ENCODE peak calls at places on chromosomes 16 and 17, in eight cellular contexts. T is HepG2, E is A549, W is HCT116, D is endothelial cell of umbilical vein, U is H1, V is K562, X is GM12878. R is an unnamed sample.

GRCh38 chr16:84315422-84315821 is 20.7 kb downstream of the WFDC1 start:
- DNase-seq in D (no peak), U (no peak), X (no peak), W (no peak), V (no peak), E (no peak), T (peak), R (peak)

GRCh38 chr17:56358651-56359050 is 205.4 kb downstream of the ANKFN1 start:
- DNase-seq in T (no peak), X (no peak), E (no peak), D (no peak), U (no peak), W (peak), V (no peak), R (peak)

GRCh38 chr17:48499248-48499647 is 31.6 kb downstream of the HOXB1 start:
- DNase-seq in W (no peak), E (no peak), X (no peak), T (no peak), V (no peak), U (no peak), D (no peak), R (no peak)

GRCh38 chr17:6910987-6911603 is 79.6 kb upstream of the TEKT1 start:
- DNase-seq in X (no peak), V (peak), T (peak), W (peak), U (no peak), D (peak), E (peak), R (peak)

GRCh38 chr17:81488276-81488860 is 24.2 kb downstream of the ACTG1 start:
- DNase-seq in D (no peak), V (no peak), W (no peak), X (no peak), T (no peak), E (no peak), U (no peak), R (no peak)

GRCh38 chr17:56834380-56835258 is 668 bp downstream of the DGKE start:
- DNase-seq in W (no peak), D (peak), V (peak), X (peak), T (peak), U (peak), E (peak), R (peak)

GRCh38 chr16:48366165-48367093 is 18.8 kb downstream of the SIAH1 start:
- DNase-seq in U (no peak), V (peak), T (peak), X (peak), D (peak), E (peak), W (peak), R (peak)

GRCh38 chr16:25212636-25213035 is 4.1 kb upstream of the AQP8 start:
- DNase-seq in V (no peak), W (no peak), U (no peak), X (no peak), D (no peak), T (no peak), E (no peak), R (no peak)

GRCh38 chr17:73476890-73477350 is 165.1 kb upstream of the CDC42EP4 start:
- DNase-seq in X (no peak), T (no peak), U (no peak), W (no peak), E (no peak), D (no peak), V (no peak), R (no peak)

GRCh38 chr16:56281256-56281805 is 90.0 kb downstream of the GNAO1 start:
- DNase-seq in V (peak), W (no peak), D (no peak), U (peak), T (peak), E (peak), X (no peak), R (peak)

GRCh38 chr17:64103751-64104364 is 26.1 kb downstream of the ERN1 start:
- DNase-seq in D (no peak), V (no peak), E (no peak), X (peak), U (no peak), T (no peak), W (peak), R (peak)

GRCh38 chr16:11992594-11993524 is 16.3 kb downstream of the SNX29 start:
- DNase-seq in X (no peak), T (no peak), E (no peak), V (no peak), D (no peak), W (no peak), U (no peak), R (no peak)

DNA sequence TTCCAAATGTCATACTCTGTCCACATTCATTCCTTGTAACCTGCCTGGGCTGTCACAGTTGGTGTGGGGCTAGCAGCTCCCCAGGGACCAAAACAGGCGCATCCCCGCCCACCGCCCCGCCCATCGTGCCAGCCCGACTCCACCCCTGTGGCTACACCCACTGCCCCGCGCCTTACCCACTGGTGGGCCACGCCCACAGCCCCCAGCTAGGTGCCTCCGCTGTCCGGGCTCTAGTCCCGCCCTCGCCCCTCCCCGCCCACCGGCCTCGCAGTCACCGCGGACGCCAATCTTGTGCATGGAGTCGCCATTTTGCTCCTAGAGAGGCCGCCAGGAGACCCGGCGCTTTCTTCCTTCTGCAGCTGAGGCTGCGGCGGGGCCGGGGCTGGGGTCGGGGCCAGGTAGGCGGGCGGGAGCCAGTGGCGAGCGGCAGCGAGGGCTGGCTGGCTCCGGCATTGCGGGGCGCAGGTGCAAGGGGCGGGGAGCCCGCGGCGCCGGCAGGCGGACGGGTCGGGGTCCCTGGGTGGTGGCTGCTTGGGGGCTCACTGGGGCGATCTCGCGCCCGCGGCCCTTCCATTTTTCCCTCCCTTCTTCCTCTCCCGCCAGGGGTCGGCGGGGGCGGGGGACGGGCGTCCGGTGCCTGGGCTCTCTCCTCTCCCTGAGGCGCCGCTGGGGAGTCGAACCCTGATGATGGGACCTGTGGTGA is at the start of gene PRPSAP2:
- DNase-seq in D (peak), W (peak), T (peak), E (peak), U (peak), X (peak), V (peak), R (peak)
- TF ChIP-seq POLR2A in D (peak), W (no peak), T (peak), E (peak), U (peak), X (peak), V (peak), R (peak)

GRCh38 chr17:1548032-1548431 is 14.6 kb downstream of the PITPNA start:
- DNase-seq in E (no peak), X (no peak), W (no peak), V (no peak), T (no peak), U (no peak), D (no peak), R (no peak)

GRCh38 chr17:1546292-1546922 is 16.2 kb downstream of the PITPNA start:
- DNase-seq in W (no peak), V (no peak), D (no peak), E (no peak), T (no peak), U (no peak), X (no peak), R (no peak)

GRCh38 chr17:1542316-1542715 is 20.3 kb downstream of the PITPNA start:
- DNase-seq in W (no peak), T (no peak), U (no peak), D (no peak), E (no peak), X (no peak), V (no peak), R (no peak)

GRCh38 chr17:1541367-1541904 is 21.2 kb downstream of the PITPNA start:
- DNase-seq in U (no peak), V (no peak), T (no peak), D (no peak), X (no peak), W (no peak), E (no peak), R (no peak)

DNA sequence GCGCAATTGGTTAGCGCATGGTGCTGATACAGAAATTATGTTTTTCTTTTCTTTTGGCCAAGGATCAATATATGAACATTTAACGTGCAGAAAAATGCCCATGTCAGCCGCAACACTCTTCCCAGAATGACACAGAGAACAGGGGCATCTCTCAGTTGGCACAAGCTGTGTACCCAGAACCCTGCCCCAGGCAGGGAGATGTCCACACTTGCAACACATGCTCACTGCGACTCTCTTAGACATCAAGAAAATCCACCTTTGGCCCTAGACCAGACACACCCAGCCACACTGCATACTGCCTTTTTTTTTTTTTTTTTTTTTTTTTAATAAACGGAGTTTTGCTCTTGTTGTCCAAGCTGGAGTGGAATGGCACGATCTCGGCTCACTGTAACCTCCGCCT is 17.0 kb downstream of the PITPNA start:
- DNase-seq in D (no peak), W (no peak), E (no peak), V (no peak), T (no peak), U (no peak), X (no peak), R (no peak)
- TF ChIP-seq MAX in D (no peak), W (no peak), E (no peak), V (no peak), T (no peak), U (no peak), X (no peak), R (no peak)

DNA sequence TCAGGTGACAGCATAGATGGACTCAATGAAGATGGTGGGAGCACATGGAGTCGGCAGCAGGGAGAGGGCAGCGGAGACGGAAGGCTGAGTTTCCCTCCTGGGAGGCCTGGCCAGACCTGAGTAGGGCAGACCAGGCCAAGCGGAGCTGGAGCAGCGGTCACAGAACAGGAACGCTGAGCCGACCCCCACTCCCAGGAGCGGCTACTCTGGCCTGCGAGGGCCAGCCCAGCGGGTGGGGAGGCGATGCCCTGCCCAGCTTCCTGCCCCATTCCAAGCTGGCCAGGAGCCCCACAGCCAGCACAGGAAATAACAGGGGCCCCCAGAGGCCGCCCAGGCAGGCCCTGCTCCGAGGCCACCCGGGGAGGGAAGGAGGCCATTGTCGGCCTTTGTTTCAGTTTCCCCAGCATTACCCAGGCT is 79.8 kb downstream of the ZNF423 start:
- DNase-seq in W (no peak), V (no peak), X (no peak), E (no peak), D (peak), T (no peak), U (peak), R (no peak)
- H3K4me3 ChIP-seq in W (no peak), V (no peak), X (no peak), E (no peak), D (no peak), T (no peak), U (no peak), R (no peak)

GRCh38 chr17:74750039-74750326 is 1.6 kb downstream of the NHERF1 start:
- DNase-seq in X (no peak), W (no peak), T (no peak), V (no peak), U (no peak), E (no peak), D (no peak), R (no peak)

GRCh38 chr17:74748279-74748528 is 224 bp upstream of the NHERF1 start:
- DNase-seq in W (no peak), X (no peak), T (no peak), D (peak), U (no peak), E (peak), V (no peak), R (no peak)

GRCh38 chr17:74748529-74749261 is at the start of gene NHERF1:
- DNase-seq in E (peak), X (peak), U (peak), W (peak), D (no peak), V (peak), T (peak), R (peak)

GRCh38 chr17:74750327-74751069 is 2.1 kb downstream of the NHERF1 start:
- DNase-seq in T (peak), W (no peak), D (no peak), V (no peak), E (no peak), U (no peak), X (no peak), R (peak)

DNA sequence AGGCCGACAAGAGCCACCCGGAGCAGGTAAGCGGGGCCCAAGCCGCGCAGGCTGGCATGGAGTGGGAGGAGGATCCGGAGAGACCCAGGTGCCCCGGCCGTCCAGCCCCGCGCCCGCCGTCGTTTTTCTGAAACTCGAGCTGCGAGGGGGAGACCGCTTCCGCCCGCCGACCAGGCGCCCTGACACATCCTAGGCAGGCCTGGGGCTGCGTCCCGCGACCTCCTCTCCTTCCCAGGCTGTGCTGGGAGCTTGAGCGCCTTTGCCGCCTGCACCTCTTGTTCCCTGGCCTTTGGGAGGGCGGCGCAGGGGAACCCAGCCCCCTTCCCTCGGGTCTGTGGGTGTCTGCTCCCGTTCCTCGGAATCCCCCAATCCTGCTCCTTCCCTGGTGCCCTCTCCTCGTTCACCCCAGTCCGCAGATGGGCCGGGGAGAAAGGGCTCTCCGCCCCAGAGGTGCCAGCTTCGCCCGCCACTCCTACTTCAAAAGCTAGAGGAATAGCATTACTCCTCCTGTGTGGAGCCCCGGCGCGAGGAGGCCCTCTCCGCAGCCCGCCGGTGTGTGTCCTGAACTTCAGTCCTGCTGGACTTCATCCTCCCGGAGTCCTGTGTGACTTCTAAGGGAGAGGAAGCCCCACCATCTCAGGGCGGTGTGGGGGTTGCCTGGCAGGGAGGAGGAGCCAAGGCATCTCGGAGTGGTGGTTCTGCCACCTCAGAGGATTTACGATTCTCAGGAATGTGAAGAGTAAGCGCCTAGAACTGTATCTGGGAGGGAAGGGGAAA is 1.0 kb downstream of the NHERF1 start:
- DNase-seq in W (no peak), X (no peak), U (no peak), D (no peak), T (no peak), E (no peak), V (peak), R (peak)
- TF ChIP-seq POLR2A in W (no peak), X (no peak), U (no peak), D (no peak), T (no peak), E (no peak), V (no peak), R (no peak)

GRCh38 chr16:80084614-80085013 is 456.2 kb upstream of the DYNLRB2 start:
- DNase-seq in D (no peak), X (no peak), W (no peak), U (peak), T (peak), V (peak), E (peak), R (peak)
- TF ChIP-seq MAX in D (no peak), X (no peak), W (no peak), U (no peak), T (no peak), V (no peak), E (no peak), R (no peak)

R was measured in NB4.